ENCODE peak calls at places on chromosomes 1 and 21, in six cellular contexts. G is uterus, T is esophagus squamous epithelium, Q is testis, A is A673, D is sigmoid colon. X is an unnamed sample.

GRCh38 chr1:237867380-237867888 is 23.3 kb downstream of the ZP4 start:
- DNase-seq in G (no peak), T (no peak), Q (no peak), A (no peak), D (no peak), X (no peak)

GRCh38 chr1:238406098-238406497 is 515.4 kb upstream of the ZP4 start:
- DNase-seq in G (no peak), T (no peak), Q (no peak), A (no peak), D (no peak), X (no peak)

GRCh38 chr1:21736876-21737275 is 46.1 kb downstream of the USP48 start:
- DNase-seq in G (no peak), T (no peak), Q (no peak), A (no peak), D (no peak), X (no peak)

GRCh38 chr1:53810497-53810896 is 27.6 kb downstream of the NDC1 start:
- DNase-seq in G (no peak), T (no peak), Q (no peak), A (no peak), D (no peak), X (no peak)

GRCh38 chr1:63967901-63968300 is 194.1 kb downstream of the ROR1 start:
- DNase-seq in G (no peak), T (no peak), Q (no peak), A (no peak), D (no peak), X (no peak)

GRCh38 chr21:33578214-33578613 is 10.3 kb downstream of the DONSON start:
- DNase-seq in G (no peak), T (no peak), Q (no peak), A (no peak), D (no peak), X (no peak)

GRCh38 chr1:177969109-177969508 is 749 bp downstream of the SEC16B start:
- DNase-seq in G (no peak), T (no peak), Q (no peak), A (no peak), D (no peak), X (no peak)

GRCh38 chr1:79161077-79161476 is 154.5 kb upstream of the ADGRL4 start:
- DNase-seq in G (no peak), T (no peak), Q (no peak), A (peak), D (no peak), X (no peak)

GRCh38 chr1:20494609-20495311 is 8.8 kb upstream of the CAMK2N1 start:
- DNase-seq in G (no peak), T (no peak), Q (no peak), A (peak), D (no peak), X (peak)

GRCh38 chr1:24920155-24920925 is 9.7 kb downstream of the RUNX3 start:
- DNase-seq in G (peak), T (no peak), Q (no peak), A (no peak), D (peak), X (no peak)

GRCh38 chr1:116878804-116879477 is 30.8 kb upstream of the PTGFRN start:
- DNase-seq in G (peak), T (no peak), Q (peak), A (peak), D (peak), X (no peak)

GRCh38 chr1:175918364-175918801 is 175.0 kb upstream of the TNR start:
- DNase-seq in G (no peak), T (no peak), Q (no peak), A (no peak), D (no peak), X (no peak)

GRCh38 chr1:54297596-54298283 is 97.8 kb downstream of the MRPL37 start:
- DNase-seq in G (no peak), T (no peak), Q (peak), A (no peak), D (no peak), X (no peak)

GRCh38 chr1:165537351-165538107 is 6.3 kb upstream of the LRRC52 start:
- DNase-seq in G (no peak), T (no peak), Q (no peak), A (no peak), D (no peak), X (no peak)

GRCh38 chr1:211811126-211811525 is 19.4 kb downstream of the LPGAT1 start:
- DNase-seq in G (no peak), T (no peak), Q (no peak), A (no peak), D (no peak), X (no peak)

GRCh38 chr21:36706951-36707762 is 8.2 kb downstream of the SIM2 start:
- DNase-seq in G (no peak), T (no peak), Q (no peak), A (peak), D (no peak), X (no peak)

GRCh38 chr1:208654241-208654640 is 410.1 kb upstream of the PLXNA2 start:
- DNase-seq in G (no peak), T (no peak), Q (no peak), A (peak), D (no peak), X (no peak)

GRCh38 chr1:78730053-78730452 is 80.4 kb downstream of the IFI44 start:
- DNase-seq in G (no peak), T (no peak), Q (no peak), A (no peak), D (no peak), X (no peak)

GRCh38 chr1:156864796-156865195 is 4.1 kb downstream of the NTRK1 start:
- DNase-seq in G (no peak), T (no peak), Q (no peak), A (no peak), D (no peak), X (no peak)

GRCh38 chr1:168529533-168529932 is 14.3 kb downstream of the XCL2 start:
- DNase-seq in G (no peak), T (no peak), Q (no peak), A (no peak), D (no peak), X (no peak)

GRCh38 chr1:161176468-161177111 is 717 bp downstream of the B4GALT3 start:
- DNase-seq in G (no peak), T (no peak), Q (no peak), A (no peak), D (no peak), X (no peak)

GRCh38 chr1:44568128-44568900 is 106.0 kb downstream of the TMEM53 start:
- DNase-seq in G (no peak), T (no peak), Q (no peak), A (no peak), D (no peak), X (no peak)

GRCh38 chr1:103129255-103129654 is 20.9 kb upstream of the COL11A1 start:
- DNase-seq in G (no peak), T (no peak), Q (no peak), A (no peak), D (no peak), X (no peak)

GRCh38 chr21:36719614-36720013 is 20.7 kb downstream of the SIM2 start:
- DNase-seq in G (no peak), T (no peak), Q (no peak), A (no peak), D (peak), X (no peak)

GRCh38 chr21:33892853-33893252 is 22.8 kb downstream of the ATP5PO start:
- DNase-seq in G (no peak), T (no peak), Q (no peak), A (no peak), D (no peak), X (no peak)

GRCh38 chr1:232988572-232989040 is 38.2 kb downstream of the NTPCR start:
- DNase-seq in G (no peak), T (no peak), Q (no peak), A (no peak), D (peak), X (no peak)

GRCh38 chr1:118158918-118159317 is 26.1 kb downstream of the SPAG17 start:
- DNase-seq in G (no peak), T (no peak), Q (no peak), A (no peak), D (no peak), X (peak)

GRCh38 chr1:183567584-183567983 is 22.7 kb downstream of the NCF2 start:
- DNase-seq in G (no peak), T (no peak), Q (no peak), A (no peak), D (no peak), X (no peak)

GRCh38 chr1:19957779-19958178 is 21.6 kb downstream of the PLA2G2A start:
- DNase-seq in G (no peak), T (no peak), Q (no peak), A (no peak), D (no peak), X (no peak)

DNA sequence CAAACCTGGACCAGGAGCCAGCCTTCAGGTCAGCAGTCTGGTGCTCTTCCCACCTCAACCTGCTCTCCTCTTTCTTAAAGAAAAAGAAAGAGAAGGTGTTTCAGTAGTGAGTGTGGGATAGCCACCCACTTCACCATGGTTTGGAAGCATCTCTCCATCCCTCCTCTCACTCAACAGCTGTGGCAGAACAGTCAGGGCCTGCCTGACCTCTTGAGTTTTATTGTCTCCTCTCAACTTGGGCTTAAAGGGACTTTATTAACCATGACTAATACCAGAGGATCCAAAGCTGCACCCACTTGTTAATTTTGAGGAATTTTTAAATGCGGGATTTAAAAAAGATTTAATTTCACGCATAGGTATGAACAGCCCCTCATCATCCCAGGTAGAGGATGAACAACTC is 570 bp upstream of the VASH2 start:
- DNase-seq in G (no peak), T (no peak), Q (no peak), A (no peak), D (no peak), X (no peak)
- H3K4me3 ChIP-seq in G (peak), T (peak), Q (peak), A (peak), D (peak), X (peak)

GRCh38 chr1:16048573-16049189 is 5.1 kb downstream of the CLCNKB start:
- DNase-seq in G (peak), T (no peak), Q (peak), A (peak), D (peak), X (no peak)
- TF ChIP-seq CTCF in G (no peak), T (no peak), Q (no peak), A (peak), D (no peak), X (peak)

GRCh38 chr1:26541816-26542711 is 12.5 kb downstream of the RPS6KA1 start:
- DNase-seq in G (peak), T (peak), Q (peak), A (peak), D (peak), X (no peak)
- H3K4me3 ChIP-seq in G (no peak), T (peak), Q (no peak), A (no peak), D (no peak), X (no peak)

GRCh38 chr1:201882665-201883132 is 6.0 kb upstream of the SHISA4 start:
- DNase-seq in G (peak), T (no peak), Q (peak), A (peak), D (no peak), X (no peak)
- TF ChIP-seq CTCF in G (no peak), T (peak), Q (no peak), A (no peak), D (no peak), X (peak)

GRCh38 chr1:155011437-155011907 is 8.9 kb downstream of the ZBTB7B start:
- DNase-seq in G (no peak), T (no peak), Q (no peak), A (no peak), D (no peak), X (no peak)

GRCh38 chr1:155009742-155010141 is 7.1 kb downstream of the ZBTB7B start:
- DNase-seq in G (no peak), T (no peak), Q (no peak), A (no peak), D (no peak), X (no peak)

GRCh38 chr1:155010211-155010918 is 7.8 kb downstream of the ZBTB7B start:
- DNase-seq in G (no peak), T (no peak), Q (no peak), A (no peak), D (no peak), X (no peak)

GRCh38 chr1:155012052-155012546 is 9.5 kb downstream of the ZBTB7B start:
- DNase-seq in G (peak), T (no peak), Q (peak), A (peak), D (peak), X (no peak)

GRCh38 chr1:155011004-155011416 is 8.4 kb downstream of the ZBTB7B start:
- DNase-seq in G (no peak), T (no peak), Q (no peak), A (no peak), D (no peak), X (no peak)
- H3K4me3 ChIP-seq in G (no peak), T (peak), Q (no peak), A (no peak), D (no peak), X (no peak)

GRCh38 chr1:192474080-192474683 is 101.4 kb upstream of the RGS1 start:
- DNase-seq in G (no peak), T (no peak), Q (no peak), A (peak), D (no peak), X (no peak)
- TF ChIP-seq CTCF in G (peak), T (peak), Q (peak), A (peak), D (peak), X (peak)